ENCODE peak calls at places on chromosomes 5 and 9, in ten cellular contexts. O, X, M, U, Z, T, D, K, J and W are unnamed samples.

GRCh38 chr9:125119643-125120286 is 23.6 kb downstream of the SCAI start:
- DNase-seq in Z (no peak), K (peak; percentile 50), U (no peak), M (no peak), X (no peak), T (no peak), D (no peak), O (no peak), J (no peak), W (no peak)

GRCh38 chr5:18881615-18882014 is 1106.4 kb downstream of the CDH18 start:
- DNase-seq in T (no peak), Z (no peak), X (no peak), O (no peak), K (no peak), D (no peak), U (no peak), J (no peak), M (no peak), W (no peak)

GRCh38 chr9:136122425-136123383 is 4.0 kb upstream of the TMEM250 start:
- DNase-seq in M (peak; percentile 39), K (no peak), D (peak; percentile 56), T (peak; percentile 83), Z (peak; percentile 45), U (peak; percentile 46), X (peak; percentile 76), J (no peak), O (peak; percentile 88), W (peak; percentile 60)

GRCh38 chr9:6328103-6328502 is at the start of gene TPD52L3:
- DNase-seq in M (no peak), J (no peak), Z (no peak), X (no peak), U (no peak), D (no peak), T (no peak), K (no peak), O (no peak), W (no peak)

GRCh38 chr5:53170748-53171349 is 61.3 kb upstream of the MOCS2 start:
- DNase-seq in Z (peak; percentile 13), D (no peak), T (no peak), J (no peak), X (no peak), U (peak; percentile 37), K (no peak), M (peak; percentile 59), O (peak; percentile 50), W (peak; percentile 54)

GRCh38 chr9:29826421-29826820 is 2253.1 kb upstream of the C9orf72 start:
- DNase-seq in Z (no peak), M (no peak), U (no peak), K (no peak), D (no peak), O (no peak), T (no peak), J (no peak), X (no peak), W (no peak)

GRCh38 chr9:88387035-88387732 is 1.1 kb upstream of the SPIN1 start:
- DNase-seq in O (peak; percentile 40), M (peak; percentile 64), K (no peak), U (peak; percentile 52), D (no peak), X (peak; percentile 16), T (peak; percentile 83), Z (peak; percentile 68), J (peak; percentile 30), W (peak; percentile 14)

GRCh38 chr5:149681922-149682321 is 48.2 kb upstream of the PPARGC1B start:
- DNase-seq in M (no peak), U (no peak), D (no peak), J (no peak), O (no peak), T (no peak), X (no peak), Z (no peak), K (no peak), W (no peak)

GRCh38 chr5:4294878-4295277 is 699.2 kb downstream of the IRX1 start:
- DNase-seq in O (no peak), X (no peak), J (no peak), Z (no peak), K (no peak), T (no peak), D (no peak), U (no peak), M (no peak), W (no peak)

GRCh38 chr9:35729101-35729500 is 2.9 kb downstream of the TLN1 start:
- DNase-seq in O (no peak), Z (no peak), T (no peak), D (no peak), J (no peak), U (no peak), X (no peak), K (no peak), M (no peak), W (no peak)

GRCh38 chr9:70868661-70869652 is 252.5 kb downstream of the TRPM3 start:
- DNase-seq in M (no peak), U (peak; percentile 49), D (no peak), T (no peak), O (peak; percentile 6), X (no peak), J (no peak), Z (no peak), K (no peak), W (peak; percentile 30)

GRCh38 chr9:125106285-125106893 is 36.9 kb downstream of the SCAI start:
- DNase-seq in O (no peak), X (no peak), U (no peak), M (no peak), Z (no peak), K (no peak), J (no peak), D (no peak), T (no peak), W (no peak)

GRCh38 chr5:150298701-150299451 is 3.8 kb downstream of the ARSI start:
- DNase-seq in Z (no peak), M (no peak), T (no peak), U (no peak), X (no peak), J (no peak), K (no peak), O (no peak), D (no peak), W (no peak)

GRCh38 chr5:80668016-80668969 is 13.5 kb upstream of the DHFR start:
- DNase-seq in K (no peak), O (no peak), D (no peak), U (no peak), J (no peak), T (peak; percentile 75), M (peak; percentile 34), Z (no peak), X (no peak), W (no peak)

GRCh38 chr5:113205807-113206206 is 229.0 kb downstream of the TSSK1B start:
- DNase-seq in T (no peak), K (no peak), D (no peak), O (no peak), M (no peak), J (no peak), X (no peak), U (peak; percentile 5), Z (no peak), W (peak; percentile 11)

GRCh38 chr5:67361932-67362729 is 165.5 kb upstream of the CD180 start:
- DNase-seq in U (no peak), T (no peak), K (no peak), O (no peak), D (no peak), J (no peak), X (no peak), M (no peak), Z (no peak), W (peak; percentile 88)

GRCh38 chr9:95091574-95091970 is 225.9 kb downstream of the FANCC start:
- DNase-seq in X (no peak), T (peak; percentile 47), D (no peak), U (no peak), J (no peak), K (no peak), Z (no peak), M (no peak), O (no peak), W (no peak)

GRCh38 chr5:140165101-140165920 is 9.7 kb upstream of the CYSTM1 start:
- DNase-seq in X (no peak), Z (no peak), O (no peak), K (no peak), T (peak; percentile 72), D (no peak), M (no peak), J (no peak), U (no peak), W (peak; percentile 57)

GRCh38 chr5:156367602-156368001 is 40.6 kb downstream of the SGCD start:
- DNase-seq in Z (no peak), O (no peak), X (no peak), M (no peak), K (no peak), U (no peak), J (no peak), T (no peak), D (no peak), W (no peak)

GRCh38 chr5:165630211-165630866 is 2124.9 kb downstream of the MAT2B start:
- DNase-seq in T (no peak), K (no peak), O (peak; percentile 64), D (no peak), J (no peak), U (peak; percentile 54), Z (peak; percentile 9), X (no peak), M (peak; percentile 56), W (peak; percentile 39)

GRCh38 chr9:93902051-93902779 is 52.9 kb downstream of the BARX1 start:
- DNase-seq in K (no peak), D (no peak), J (no peak), X (no peak), M (no peak), Z (no peak), U (no peak), T (peak; percentile 33), O (no peak), W (no peak)

GRCh38 chr5:36600847-36601527 is 5.4 kb upstream of the SLC1A3 start:
- DNase-seq in D (no peak), U (no peak), T (no peak), J (no peak), X (no peak), Z (no peak), M (no peak), K (no peak), O (no peak), W (no peak)

GRCh38 chr5:143806568-143806967 is 5.4 kb upstream of the HMHB1 start:
- DNase-seq in D (no peak), K (no peak), Z (no peak), O (no peak), M (no peak), J (no peak), X (no peak), T (no peak), U (no peak), W (no peak)

GRCh38 chr9:78298046-78298511 is 1.2 kb downstream of the PSAT1 start:
- DNase-seq in Z (peak; percentile 36), X (no peak), M (no peak), U (no peak), D (no peak), O (peak; percentile 71), J (no peak), K (no peak), T (no peak), W (no peak)

GRCh38 chr5:35233121-35233520 is 2.8 kb upstream of the PRLR start:
- DNase-seq in D (no peak), K (no peak), J (no peak), U (no peak), M (no peak), X (no peak), O (no peak), Z (no peak), T (no peak), W (no peak)

GRCh38 chr9:113888361-113888760 is 12.3 kb downstream of the ZNF618 start:
- DNase-seq in U (no peak), J (no peak), Z (no peak), D (no peak), K (no peak), T (no peak), O (no peak), X (no peak), M (no peak), W (no peak)

GRCh38 chr5:76451046-76451701 is 48.1 kb downstream of the IQGAP2 start:
- DNase-seq in J (no peak), U (no peak), X (no peak), Z (no peak), K (peak; percentile 6), O (no peak), D (no peak), T (no peak), M (no peak), W (no peak)

GRCh38 chr9:17509698-17510097 is 69.2 kb upstream of the SH3GL2 start:
- DNase-seq in M (no peak), O (no peak), X (no peak), U (no peak), T (no peak), D (no peak), J (no peak), K (no peak), Z (no peak), W (no peak)